ENCODE peak calls at places on chromosomes 16 and 17, in five cellular contexts. One of them, this sample, is unnamed.

GRCh38 chr17:59432657-59433056 is 101.2 kb downstream of the YPEL2 start:
- DNase-seq in activated CD8-positive, alpha-beta memory T cell treated with anti-CD3 and anti-CD28 coated beads, Interleukin-2, amount 50 U/mL, for 48 hours: no peak
- DNase-seq in amniotic stem cell: no peak
- DNase-seq in Calu3: no peak
- DNase-seq in ecto neural progenitor cell: no peak
- DNase-seq in this sample: no peak

GRCh38 chr17:37450090-37450489 is 39.6 kb upstream of the DUSP14 start:
- DNase-seq in Calu3: no peak
- DNase-seq in activated CD8-positive, alpha-beta memory T cell treated with anti-CD3 and anti-CD28 coated beads, Interleukin-2, amount 50 U/mL, for 48 hours: no peak
- DNase-seq in amniotic stem cell: no peak
- DNase-seq in ecto neural progenitor cell: no peak
- DNase-seq in this sample: no peak

GRCh38 chr17:5630434-5630833 is 46.1 kb upstream of the NLRP1 start:
- DNase-seq in amniotic stem cell: peak
- DNase-seq in Calu3: no peak
- DNase-seq in activated CD8-positive, alpha-beta memory T cell treated with anti-CD3 and anti-CD28 coated beads, Interleukin-2, amount 50 U/mL, for 48 hours: no peak
- DNase-seq in ecto neural progenitor cell: no peak
- DNase-seq in this sample: no peak

GRCh38 chr17:64938925-64939474 is 19.7 kb upstream of the LRRC37A3 start:
- DNase-seq in amniotic stem cell: no peak
- DNase-seq in activated CD8-positive, alpha-beta memory T cell treated with anti-CD3 and anti-CD28 coated beads, Interleukin-2, amount 50 U/mL, for 48 hours: peak
- DNase-seq in ecto neural progenitor cell: peak
- DNase-seq in Calu3: peak
- DNase-seq in this sample: peak

GRCh38 chr17:52283872-52284271 is 125.4 kb upstream of the CA10 start:
- DNase-seq in amniotic stem cell: no peak
- DNase-seq in ecto neural progenitor cell: no peak
- DNase-seq in activated CD8-positive, alpha-beta memory T cell treated with anti-CD3 and anti-CD28 coated beads, Interleukin-2, amount 50 U/mL, for 48 hours: no peak
- DNase-seq in Calu3: no peak
- DNase-seq in this sample: no peak

GRCh38 chr16:88345943-88346560 is 36.7 kb upstream of the ZNF469 start:
- DNase-seq in amniotic stem cell: no peak
- DNase-seq in Calu3: no peak
- DNase-seq in ecto neural progenitor cell: no peak
- DNase-seq in activated CD8-positive, alpha-beta memory T cell treated with anti-CD3 and anti-CD28 coated beads, Interleukin-2, amount 50 U/mL, for 48 hours: no peak
- DNase-seq in this sample: no peak

GRCh38 chr16:86510465-86511261 is at the start of gene FOXF1:
- DNase-seq in Calu3: no peak
- DNase-seq in amniotic stem cell: peak
- DNase-seq in ecto neural progenitor cell: no peak
- DNase-seq in activated CD8-positive, alpha-beta memory T cell treated with anti-CD3 and anti-CD28 coated beads, Interleukin-2, amount 50 U/mL, for 48 hours: peak
- DNase-seq in this sample: no peak

GRCh38 chr17:37488009-37488604 is 1.6 kb upstream of the DUSP14 start:
- DNase-seq in ecto neural progenitor cell: no peak
- DNase-seq in amniotic stem cell: peak
- DNase-seq in Calu3: peak
- DNase-seq in activated CD8-positive, alpha-beta memory T cell treated with anti-CD3 and anti-CD28 coated beads, Interleukin-2, amount 50 U/mL, for 48 hours: no peak
- DNase-seq in this sample: no peak

GRCh38 chr16:81319221-81319912 is 4.6 kb downstream of the GAN start:
- DNase-seq in Calu3: no peak
- DNase-seq in amniotic stem cell: peak
- DNase-seq in ecto neural progenitor cell: no peak
- DNase-seq in activated CD8-positive, alpha-beta memory T cell treated with anti-CD3 and anti-CD28 coated beads, Interleukin-2, amount 50 U/mL, for 48 hours: no peak
- DNase-seq in this sample: no peak

This sample was measured in osteocyte.